ENCODE peak calls at places on chromosomes 7 and 10, in ten cellular contexts. A is frontal cortex; U is RWPE1; P is iris pigment epithelial cell; F is skeletal muscle cell; C is astrocyte of the hippocampus; S is T-helper 9 cell; X is stimulated activated CD4-positive, alpha-beta T cell treated with anti-CD3 and anti-CD28 coated beads, Interleukin-15, amount 100 ng/mL, for 1 hour; N is fibroblast of pulmonary artery; T is stomach. M is an unnamed sample.
A peak's percentile ranks its signal among the peaks of the same experiment; 100 is the strongest.

GRCh38 chr7:43211693-43212092 is 99.2 kb downstream of the HECW1 start:
- DNase-seq in S (no peak), A (no peak), F (no peak), U (no peak), X (no peak), P (peak; percentile 10), T (no peak), N (no peak), C (peak; percentile 53), M (no peak)

GRCh38 chr10:33385016-33385415 is 50.5 kb upstream of the NRP1 start:
- DNase-seq in T (no peak), U (no peak), A (no peak), P (no peak), N (no peak), X (no peak), S (no peak), C (no peak), F (no peak), M (no peak)

GRCh38 chr10:46272863-46273415 is 13.9 kb upstream of the ANTXRL start:
- DNase-seq in S (no peak), A (no peak), N (no peak), C (no peak), T (peak; percentile 10), F (no peak), P (no peak), X (no peak), U (no peak), M (no peak)

GRCh38 chr10:34717429-34717828 is 97.7 kb downstream of the PARD3 start:
- DNase-seq in S (no peak), X (no peak), A (no peak), F (no peak), C (no peak), U (no peak), P (no peak), N (no peak), T (no peak), M (no peak)

GRCh38 chr7:43569424-43569823 is 13.5 kb upstream of the STK17A start:
- DNase-seq in U (no peak), C (peak; percentile 82), P (peak; percentile 88), N (peak; percentile 40), A (no peak), S (no peak), T (no peak), X (no peak), F (peak; percentile 82), M (no peak)

GRCh38 chr10:29590598-29591415 is 44.0 kb downstream of the SVIL start:
- DNase-seq in U (peak; percentile 44), A (peak; percentile 14), N (peak; percentile 81), S (no peak), F (peak; percentile 45), X (no peak), C (peak; percentile 75), P (peak; percentile 85), T (no peak), M (no peak)

GRCh38 chr7:158252081-158252836 is 335.4 kb downstream of the PTPRN2 start:
- DNase-seq in C (no peak), X (no peak), U (no peak), T (no peak), S (no peak), N (no peak), F (no peak), P (no peak), A (no peak), M (no peak)

GRCh38 chr10:33832124-33832787 is 497.8 kb upstream of the NRP1 start:
- DNase-seq in S (no peak), T (no peak), A (no peak), U (no peak), P (no peak), X (no peak), N (no peak), C (no peak), F (no peak), M (no peak)

GRCh38 chr7:94655562-94655883 is 410 bp downstream of the SGCE start:
- DNase-seq in U (no peak), X (no peak), F (no peak), S (no peak), P (no peak), N (no peak), T (no peak), A (no peak), C (peak; percentile 50), M (no peak)

GRCh38 chr7:32506266-32507054 is 11.2 kb downstream of the AVL9 start:
- DNase-seq in P (peak; percentile 98), U (peak; percentile 84), F (peak; percentile 76), X (no peak), S (no peak), A (no peak), N (peak; percentile 86), C (peak; percentile 77), T (no peak), M (peak; percentile 88)

GRCh38 chr10:6278519-6279120 is 75.9 kb downstream of the PFKFB3 start:
- DNase-seq in X (no peak), T (no peak), P (no peak), N (no peak), C (no peak), U (no peak), F (no peak), S (no peak), A (no peak), M (no peak)

GRCh38 chr10:117345143-117345542 is 30.1 kb downstream of the PDZD8 start:
- DNase-seq in U (no peak), T (no peak), S (no peak), N (peak; percentile 19), F (no peak), A (no peak), C (no peak), X (no peak), P (no peak), M (no peak)

GRCh38 chr7:143013897-143014296 is 13.0 kb downstream of the OR9A2 start:
- DNase-seq in C (peak; percentile 74), S (no peak), P (peak; percentile 83), F (peak; percentile 46), A (no peak), X (no peak), N (peak; percentile 84), T (no peak), U (no peak), M (peak; percentile 49)

GRCh38 chr10:119538632-119539358 is 3.7 kb downstream of the RGS10 start:
- DNase-seq in X (no peak), S (no peak), A (no peak), C (no peak), P (no peak), F (no peak), N (no peak), T (no peak), U (no peak), M (no peak)

GRCh38 chr7:128100949-128101713 is 69.9 kb upstream of the LRRC4 start:
- DNase-seq in A (no peak), U (no peak), T (no peak), P (no peak), C (no peak), X (no peak), N (no peak), S (no peak), F (no peak), M (no peak)

GRCh38 chr7:94174956-94175355 is 170.8 kb upstream of the BET1 start:
- DNase-seq in C (no peak), F (no peak), N (no peak), U (no peak), S (no peak), X (no peak), T (no peak), P (no peak), A (no peak), M (no peak)

GRCh38 chr7:93973134-93973533 is 31.0 kb downstream of the BET1 start:
- DNase-seq in T (no peak), A (no peak), U (no peak), S (no peak), N (no peak), F (no peak), C (no peak), X (no peak), P (peak; percentile 60), M (peak; percentile 32)

GRCh38 chr10:36181421-36181820 is 539.3 kb upstream of the FZD8 start:
- DNase-seq in A (no peak), F (peak; percentile 31), N (peak; percentile 75), C (peak; percentile 13), T (no peak), X (no peak), P (no peak), U (no peak), S (no peak), M (no peak)

GRCh38 chr7:71484381-71484780 is 352.4 kb downstream of the GALNT17 start:
- DNase-seq in X (no peak), C (no peak), F (no peak), T (no peak), P (no peak), S (no peak), A (no peak), U (no peak), N (no peak), M (no peak)

GRCh38 chr7:149220534-149220933 is 18.9 kb upstream of the ZNF212 start:
- DNase-seq in X (no peak), C (peak; percentile 39), T (no peak), A (no peak), F (peak; percentile 23), N (peak; percentile 51), U (peak; percentile 73), S (no peak), P (peak; percentile 72), M (no peak)

GRCh38 chr7:17939111-17939669 is 1.1 kb downstream of the SNX13 start:
- DNase-seq in T (no peak), U (peak; percentile 44), S (no peak), C (peak; percentile 54), P (peak; percentile 41), X (no peak), A (no peak), N (peak; percentile 46), F (no peak), M (peak; percentile 42)

GRCh38 chr10:5538892-5539651 is 14.3 kb downstream of the CALML3 start:
- DNase-seq in A (no peak), U (peak; percentile 45), N (no peak), F (no peak), T (no peak), X (no peak), S (no peak), P (no peak), C (peak; percentile 58), M (no peak)

GRCh38 chr10:85430991-85431390 is 935.6 kb downstream of the GRID1 start:
- DNase-seq in F (no peak), X (no peak), P (no peak), N (no peak), U (no peak), S (no peak), T (no peak), A (no peak), C (peak; percentile 1), M (no peak)

GRCh38 chr7:102992820-102993531 is 80.2 kb downstream of the LRRC17 start:
- DNase-seq in A (no peak), T (no peak), F (peak; percentile 48), S (no peak), P (peak; percentile 93), X (no peak), N (peak; percentile 82), U (peak; percentile 19), C (peak; percentile 88), M (peak; percentile 20)

GRCh38 chr7:6163402-6163801 is 109.0 kb downstream of the CYTH3 start:
- DNase-seq in S (no peak), N (no peak), P (no peak), A (no peak), T (no peak), X (no peak), F (no peak), C (no peak), U (no peak), M (no peak)

GRCh38 chr7:2934211-2934731 is 90.2 kb upstream of the GNA12 start:
- DNase-seq in F (peak; percentile 17), A (no peak), X (no peak), P (peak; percentile 89), U (peak; percentile 89), N (peak; percentile 80), T (no peak), C (peak; percentile 71), S (no peak), M (peak; percentile 65)

GRCh38 chr10:117562896-117563737 is 20.6 kb downstream of the EMX2 start:
- DNase-seq in N (no peak), A (no peak), P (no peak), U (no peak), S (no peak), X (no peak), F (no peak), C (no peak), T (no peak), M (no peak)